ENCODE peak calls at places on chromosomes 7 and 10, in nine cellular contexts. B is HL-60; V is Peyer's patch; J is adrenal gland; Y is PC-3; U is lung; M is lower lobe of right lung; G is spleen; I is CD8-positive, alpha-beta memory T cell. H is an unnamed sample.
A peak's percentile ranks its signal among the peaks of the same experiment; 100 is the strongest.

GRCh38 chr10:6667679-6668270 is 87.7 kb upstream of the PRKCQ start:
- DNase-seq in B (no peak), V (no peak), J (peak; percentile 27), Y (peak; percentile 43), U (no peak), M (no peak), G (no peak), I (peak; percentile 19), H (no peak)

GRCh38 chr10:3853547-3853989 is 68.6 kb upstream of the KLF6 start:
- DNase-seq in B (no peak), V (no peak), J (no peak), Y (peak; percentile 48), U (peak; percentile 73), M (peak; percentile 63), G (no peak), I (no peak), H (no peak)

GRCh38 chr7:148290451-148291005 is 300.0 kb upstream of the C7orf33 start:
- DNase-seq in B (no peak), V (no peak), J (no peak), Y (no peak), U (no peak), M (no peak), G (no peak), I (no peak), H (no peak)

GRCh38 chr10:79084012-79084971 is 15.5 kb downstream of the ZMIZ1 start:
- DNase-seq in B (peak; percentile 98), V (peak; percentile 91), J (peak; percentile 82), Y (peak; percentile 77), U (peak; percentile 93), M (peak; percentile 96), G (peak; percentile 94), I (no peak), H (peak; percentile 67)

GRCh38 chr10:36759111-36759805 is 366.1 kb upstream of the ANKRD30A start:
- DNase-seq in B (no peak), V (no peak), J (no peak), Y (peak; percentile 100), U (no peak), M (no peak), G (no peak), I (no peak), H (no peak)

GRCh38 chr10:91680521-91680920 is 47.6 kb upstream of the PPP1R3C start:
- DNase-seq in B (no peak), V (no peak), J (no peak), Y (no peak), U (no peak), M (no peak), G (no peak), I (no peak), H (no peak)

GRCh38 chr7:7820409-7820808 is 102.0 kb upstream of the RPA3 start:
- DNase-seq in B (no peak), V (no peak), J (no peak), Y (no peak), U (no peak), M (no peak), G (no peak), I (no peak), H (no peak)

GRCh38 chr10:86402283-86402931 is 35.8 kb upstream of the GRID1 start:
- DNase-seq in B (no peak), V (no peak), J (no peak), Y (no peak), U (no peak), M (no peak), G (no peak), I (no peak), H (peak; percentile 16)

GRCh38 chr10:29849434-29849833 is 210.0 kb downstream of the JCAD start:
- DNase-seq in B (no peak), V (no peak), J (no peak), Y (peak; percentile 9), U (no peak), M (no peak), G (no peak), I (no peak), H (peak; percentile 75)

GRCh38 chr10:102876747-102877153 is 7.5 kb downstream of the AS3MT start:
- DNase-seq in B (no peak), V (no peak), J (peak; percentile 17), Y (no peak), U (no peak), M (no peak), G (no peak), I (no peak), H (no peak)

GRCh38 chr10:98331888-98332287 is 63.9 kb upstream of the LOXL4 start:
- DNase-seq in B (no peak), V (no peak), J (no peak), Y (no peak), U (no peak), M (no peak), G (no peak), I (no peak), H (no peak)

GRCh38 chr7:1380211-1380815 is 79.0 kb downstream of the MICALL2 start:
- DNase-seq in B (no peak), V (no peak), J (no peak), Y (no peak), U (no peak), M (no peak), G (no peak), I (no peak), H (no peak)

GRCh38 chr7:1380821-1381580 is 78.3 kb downstream of the MICALL2 start:
- DNase-seq in B (no peak), V (no peak), J (no peak), Y (no peak), U (no peak), M (no peak), G (no peak), I (no peak), H (no peak)

GRCh38 chr7:1383398-1384112 is 75.7 kb downstream of the MICALL2 start:
- DNase-seq in B (no peak), V (no peak), J (no peak), Y (no peak), U (no peak), M (no peak), G (peak; percentile 66), I (no peak), H (no peak)

GRCh38 chr7:1384113-1384415 is 75.2 kb downstream of the MICALL2 start:
- DNase-seq in B (no peak), V (no peak), J (no peak), Y (no peak), U (no peak), M (no peak), G (no peak), I (no peak), H (no peak)

GRCh38 chr7:1382553-1383397 is 76.5 kb downstream of the MICALL2 start:
- DNase-seq in B (no peak), V (no peak), J (no peak), Y (no peak), U (no peak), M (no peak), G (no peak), I (no peak), H (no peak)
- H3K27me3 ChIP-seq in B (peaks cover 23% of the 10 kb centered on the region), V (no peaks in the 10 kb centered on the region), J (peaks cover 40% of the 10 kb centered on the region), Y (peaks cover 43% of the 10 kb centered on the region), U (no peaks in the 10 kb centered on the region), M (peaks cover 73% of the 10 kb centered on the region), G (peaks cover 80% of the 10 kb centered on the region), I (peaks cover 5% of the 10 kb centered on the region), H (peaks cover 63% of the 10 kb centered on the region)

DNA sequence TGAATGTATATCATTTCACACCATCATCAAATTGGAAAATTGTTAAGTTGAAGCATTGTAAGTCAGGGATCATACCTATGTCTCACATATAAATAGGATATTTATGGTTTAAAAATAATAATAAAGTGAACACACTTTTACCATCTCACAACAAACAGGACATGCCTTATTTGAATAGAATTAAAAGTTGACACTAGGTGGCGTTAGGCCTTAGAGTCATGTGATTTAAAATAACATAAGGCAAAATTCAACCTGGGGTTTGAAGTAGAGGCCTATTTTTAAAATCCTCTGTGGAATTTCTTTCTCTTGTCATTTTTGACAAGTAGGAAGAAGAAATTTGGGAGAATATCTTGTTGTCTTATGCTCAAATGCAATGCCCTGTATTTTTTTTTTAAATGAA is 184.7 kb upstream of the PCDH15 start:
- DNase-seq in B (no peak), V (no peak), J (no peak), Y (peak; percentile 72), U (no peak), M (no peak), G (no peak), I (no peak), H (no peak)
- H3K4me3 ChIP-seq in B (no peak overlapping the region), V (no peak overlapping the region), J (no peak overlapping the region), Y (no peak overlapping the region), U (no peak overlapping the region), M (no peak overlapping the region), G (no peak overlapping the region), I (no peak overlapping the region), H (no peak overlapping the region)

DNA sequence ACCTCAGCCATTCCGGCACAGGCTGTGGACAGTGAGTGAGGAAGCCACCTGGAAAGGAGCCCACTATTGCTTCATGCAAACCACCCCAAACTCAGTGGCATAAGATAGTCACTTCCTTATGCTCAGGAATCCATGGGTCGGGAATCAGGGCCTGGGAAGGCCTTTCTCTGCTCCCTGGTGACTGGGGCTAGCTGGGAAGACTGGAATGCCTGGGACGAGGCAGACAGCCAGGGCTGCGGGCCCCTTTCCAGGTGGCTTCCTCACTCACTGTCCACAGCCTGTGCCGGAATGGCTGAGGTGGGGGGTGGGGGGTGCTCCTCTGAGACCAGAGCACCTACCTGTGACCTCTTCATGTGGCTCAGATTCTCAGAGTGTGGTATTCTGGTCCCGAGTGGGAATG is 74.1 kb upstream of the GRB10 start:
- DNase-seq in B (no peak), V (no peak), J (no peak), Y (no peak), U (no peak), M (no peak), G (no peak), I (no peak), H (peak; percentile 23)
- H3K27me3 ChIP-seq in B (no peaks in the 10 kb centered on the region), V (no peaks in the 10 kb centered on the region), J (no peaks in the 10 kb centered on the region), Y (no peaks in the 10 kb centered on the region), U (no peaks in the 10 kb centered on the region), M (no peaks in the 10 kb centered on the region), G (no peaks in the 10 kb centered on the region), I (no peaks in the 10 kb centered on the region), H (no peaks in the 10 kb centered on the region)

GRCh38 chr7:132416395-132416794 is 159.9 kb downstream of the PLXNA4 start:
- DNase-seq in B (no peak), V (no peak), J (no peak), Y (no peak), U (no peak), M (no peak), G (no peak), I (no peak), H (no peak)

GRCh38 chr7:132417037-132417906 is 159.0 kb downstream of the PLXNA4 start:
- DNase-seq in B (no peak), V (no peak), J (no peak), Y (no peak), U (no peak), M (no peak), G (peak; percentile 24), I (no peak), H (no peak)

GRCh38 chr7:132415259-132415658 is 161.0 kb downstream of the PLXNA4 start:
- DNase-seq in B (no peak), V (no peak), J (no peak), Y (no peak), U (no peak), M (no peak), G (no peak), I (no peak), H (no peak)

GRCh38 chr7:132412435-132412834 is 163.8 kb downstream of the PLXNA4 start:
- DNase-seq in B (no peak), V (no peak), J (no peak), Y (no peak), U (no peak), M (no peak), G (no peak), I (no peak), H (no peak)

DNA sequence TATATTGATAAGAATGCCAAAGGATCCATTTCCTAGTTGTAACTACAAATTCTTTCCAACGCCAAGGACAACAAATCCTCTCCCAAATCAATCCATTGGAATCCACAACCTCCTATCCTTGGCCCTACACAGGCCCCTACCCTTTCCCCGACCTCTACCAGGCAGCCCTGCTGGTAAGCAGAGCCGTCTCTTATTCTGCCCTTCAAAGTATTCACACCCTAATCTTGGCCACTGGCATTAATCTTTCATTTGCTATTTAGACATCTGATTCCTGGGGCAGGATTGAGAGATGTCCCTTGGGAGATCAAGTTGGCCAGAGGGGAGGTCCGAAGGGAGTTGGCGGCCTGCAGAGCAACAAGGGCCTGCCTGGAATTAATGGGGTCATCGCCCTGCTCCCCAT is 161.4 kb downstream of the PLXNA4 start:
- DNase-seq in B (no peak), V (no peak), J (no peak), Y (no peak), U (no peak), M (no peak), G (peak; percentile 30), I (no peak), H (no peak)
- H3K4me3 ChIP-seq in B (no peak overlapping the region), V (no peak overlapping the region), J (no peak overlapping the region), Y (no peak overlapping the region), U (no peak overlapping the region), M (no peak overlapping the region), G (no peak overlapping the region), I (no peak overlapping the region), H (no peak overlapping the region)

H was measured in SJSA1.